ENCODE peak calls at places on chromosomes 6 and 20, in five cellular contexts. One of them, this sample, is unnamed.
A peak's percentile ranks its signal among the peaks of the same experiment; 100 is the strongest.

GRCh38 chr20:2748551-2749342 is 51.7 kb downstream of the CPXM1 start:
- DNase-seq in tibial nerve: no peak
- DNase-seq in adrenal gland: no peak
- DNase-seq in neuronal stem cell: no peak
- DNase-seq in kidney: no peak
- DNase-seq in this sample: no peak

GRCh38 chr20:61731363-61732181 is 334.1 kb downstream of the TAF4 start:
- DNase-seq in neuronal stem cell: no peak
- DNase-seq in kidney: peak; percentile 46
- DNase-seq in tibial nerve: no peak
- DNase-seq in adrenal gland: no peak
- DNase-seq in this sample: no peak

GRCh38 chr6:159061805-159062563 is 17.2 kb upstream of the TAGAP start:
- DNase-seq in adrenal gland: no peak
- DNase-seq in tibial nerve: no peak
- DNase-seq in neuronal stem cell: no peak
- DNase-seq in kidney: no peak
- DNase-seq in this sample: no peak

GRCh38 chr20:63381781-63382431 is 20.8 kb upstream of the CHRNA4 start:
- DNase-seq in adrenal gland: no peak
- DNase-seq in tibial nerve: no peak
- DNase-seq in kidney: no peak
- DNase-seq in neuronal stem cell: peak; percentile 65
- DNase-seq in this sample: no peak

GRCh38 chr20:40710608-40711007 is 21.6 kb upstream of the MAFB start:
- DNase-seq in tibial nerve: no peak
- DNase-seq in kidney: no peak
- DNase-seq in adrenal gland: no peak
- DNase-seq in neuronal stem cell: no peak
- DNase-seq in this sample: no peak

GRCh38 chr6:150865043-150865405 is 478 bp upstream of the MTHFD1L start:
- DNase-seq in adrenal gland: no peak
- DNase-seq in kidney: no peak
- DNase-seq in tibial nerve: no peak
- DNase-seq in neuronal stem cell: no peak
- DNase-seq in this sample: no peak

GRCh38 chr20:43849496-43850197 is 65.0 kb upstream of the TOX2 start:
- DNase-seq in kidney: no peak
- DNase-seq in tibial nerve: no peak
- DNase-seq in neuronal stem cell: no peak
- DNase-seq in adrenal gland: peak; percentile 69
- DNase-seq in this sample: no peak

GRCh38 chr6:35026434-35027222 is 114.5 kb downstream of the TCP11 start:
- DNase-seq in tibial nerve: no peak
- DNase-seq in kidney: no peak
- DNase-seq in adrenal gland: no peak
- DNase-seq in neuronal stem cell: no peak
- DNase-seq in this sample: no peak

GRCh38 chr20:45113865-45114264 is 1.1 kb downstream of the WFDC5 start:
- DNase-seq in tibial nerve: no peak
- DNase-seq in kidney: no peak
- DNase-seq in neuronal stem cell: no peak
- DNase-seq in adrenal gland: no peak
- DNase-seq in this sample: no peak

GRCh38 chr6:90297124-90297865 is 652 bp upstream of the BACH2 start:
- DNase-seq in neuronal stem cell: peak; percentile 24
- DNase-seq in tibial nerve: no peak
- DNase-seq in adrenal gland: no peak
- DNase-seq in kidney: peak; percentile 67
- DNase-seq in this sample: no peak

GRCh38 chr6:116500969-116501433 is 10.4 kb upstream of the CALHM5 start:
- DNase-seq in neuronal stem cell: no peak
- DNase-seq in kidney: no peak
- DNase-seq in tibial nerve: no peak
- DNase-seq in adrenal gland: no peak
- DNase-seq in this sample: no peak

GRCh38 chr6:119284861-119285521 is 64.6 kb downstream of the MAN1A1 start:
- DNase-seq in adrenal gland: no peak
- DNase-seq in tibial nerve: no peak
- DNase-seq in kidney: no peak
- DNase-seq in neuronal stem cell: no peak
- DNase-seq in this sample: no peak

GRCh38 chr6:42042108-42042507 is 8.2 kb upstream of the TAF8 start:
- DNase-seq in kidney: no peak
- DNase-seq in neuronal stem cell: no peak
- DNase-seq in adrenal gland: no peak
- DNase-seq in tibial nerve: no peak
- DNase-seq in this sample: no peak

GRCh38 chr6:111601875-111602274 is 3.8 kb downstream of the TRAF3IP2 start:
- DNase-seq in tibial nerve: no peak
- DNase-seq in adrenal gland: peak; percentile 55
- DNase-seq in neuronal stem cell: no peak
- DNase-seq in kidney: no peak
- DNase-seq in this sample: no peak

GRCh38 chr6:149293244-149293643 is 24.3 kb upstream of the TAB2 start:
- DNase-seq in kidney: no peak
- DNase-seq in neuronal stem cell: no peak
- DNase-seq in tibial nerve: no peak
- DNase-seq in adrenal gland: no peak
- DNase-seq in this sample: no peak

GRCh38 chr6:65979120-65979519 is 272.1 kb upstream of the EYS start:
- DNase-seq in kidney: no peak
- DNase-seq in neuronal stem cell: no peak
- DNase-seq in tibial nerve: no peak
- DNase-seq in adrenal gland: no peak
- DNase-seq in this sample: no peak

GRCh38 chr6:3229566-3230274 is 2.3 kb upstream of the TUBB2B start:
- DNase-seq in tibial nerve: no peak
- DNase-seq in neuronal stem cell: peak; percentile 66
- DNase-seq in kidney: no peak
- DNase-seq in adrenal gland: no peak
- DNase-seq in this sample: no peak

GRCh38 chr6:133099573-133099972 is 141.6 kb upstream of the EYA4 start:
- DNase-seq in kidney: no peak
- DNase-seq in adrenal gland: no peak
- DNase-seq in neuronal stem cell: no peak
- DNase-seq in tibial nerve: no peak
- DNase-seq in this sample: no peak

GRCh38 chr20:22585786-22586493 is 1.6 kb upstream of the FOXA2 start:
- DNase-seq in tibial nerve: no peak
- DNase-seq in kidney: no peak
- DNase-seq in adrenal gland: no peak
- DNase-seq in neuronal stem cell: no peak
- DNase-seq in this sample: no peak

GRCh38 chr6:37488464-37488863 is 11.2 kb downstream of the CCDC167 start:
- DNase-seq in tibial nerve: no peak
- DNase-seq in adrenal gland: no peak
- DNase-seq in kidney: no peak
- DNase-seq in neuronal stem cell: no peak
- DNase-seq in this sample: no peak

GRCh38 chr6:71406871-71407860 is 118.6 kb downstream of the OGFRL1 start:
- DNase-seq in kidney: no peak
- DNase-seq in adrenal gland: no peak
- DNase-seq in neuronal stem cell: no peak
- DNase-seq in tibial nerve: no peak
- DNase-seq in this sample: no peak

GRCh38 chr6:134787261-134787871 is 162.5 kb downstream of the ALDH8A1 start:
- DNase-seq in neuronal stem cell: no peak
- DNase-seq in adrenal gland: peak; percentile 18
- DNase-seq in kidney: no peak
- DNase-seq in tibial nerve: no peak
- DNase-seq in this sample: no peak

GRCh38 chr6:153960741-153961140 is 78.3 kb upstream of the OPRM1 start:
- DNase-seq in tibial nerve: no peak
- DNase-seq in kidney: no peak
- DNase-seq in neuronal stem cell: no peak
- DNase-seq in adrenal gland: no peak
- DNase-seq in this sample: no peak

GRCh38 chr6:15062311-15063252 is 183.3 kb upstream of the JARID2 start:
- DNase-seq in adrenal gland: no peak
- DNase-seq in neuronal stem cell: no peak
- DNase-seq in kidney: no peak
- DNase-seq in tibial nerve: no peak
- DNase-seq in this sample: no peak

GRCh38 chr6:68086199-68086598 is 548.9 kb upstream of the ADGRB3 start:
- DNase-seq in tibial nerve: no peak
- DNase-seq in neuronal stem cell: no peak
- DNase-seq in adrenal gland: no peak
- DNase-seq in kidney: no peak
- DNase-seq in this sample: no peak

GRCh38 chr6:83273596-83273995 is 80.4 kb downstream of the RWDD2A start:
- DNase-seq in kidney: no peak
- DNase-seq in neuronal stem cell: no peak
- DNase-seq in adrenal gland: no peak
- DNase-seq in tibial nerve: no peak
- DNase-seq in this sample: no peak

GRCh38 chr20:40335437-40335836 is 353.6 kb downstream of the MAFB start:
- DNase-seq in neuronal stem cell: no peak
- DNase-seq in tibial nerve: no peak
- DNase-seq in adrenal gland: no peak
- DNase-seq in kidney: no peak
- DNase-seq in this sample: no peak

DNA sequence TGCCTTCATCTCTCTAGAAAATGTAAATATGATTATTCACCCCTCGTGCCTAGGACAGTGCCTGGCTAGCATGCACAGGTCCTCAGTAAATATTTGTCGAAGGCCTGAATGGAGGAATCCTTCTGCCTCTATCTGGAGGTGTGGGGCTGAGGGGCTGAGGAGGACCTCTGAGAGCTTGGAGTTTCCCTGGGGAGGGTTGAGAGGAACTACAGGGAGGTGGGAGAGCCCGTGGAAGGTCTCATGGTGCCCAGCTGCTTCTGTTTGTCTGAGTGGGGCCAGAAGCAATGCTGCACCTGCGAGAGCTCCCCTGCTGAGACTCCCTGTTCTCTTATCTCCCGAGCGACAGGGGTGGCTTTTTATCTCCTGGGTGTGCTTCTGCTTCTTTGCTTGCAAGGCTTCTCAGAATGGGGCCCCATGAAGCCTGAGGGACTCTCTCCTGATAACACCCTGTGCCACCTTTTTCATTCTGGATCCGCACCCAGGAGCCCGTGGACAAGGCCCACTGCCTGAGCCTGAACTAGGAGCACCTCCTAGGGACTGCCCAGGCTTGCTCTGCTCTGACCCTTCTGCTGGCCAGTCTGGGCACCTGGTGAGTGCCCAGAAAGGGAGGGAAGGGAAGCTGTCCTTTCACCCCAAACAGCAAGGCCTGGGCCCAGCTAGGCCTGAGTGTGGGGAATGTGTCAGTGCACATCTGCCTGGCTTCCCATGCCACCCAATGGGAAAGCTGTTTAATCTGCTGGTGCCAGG is 2.4 kb downstream of the SLC29A1 start:
- DNase-seq in kidney: no peak
- DNase-seq in neuronal stem cell: no peak
- DNase-seq in tibial nerve: no peak
- DNase-seq in adrenal gland: no peak
- DNase-seq in this sample: no peak
- H3K4me1 ChIP-seq in kidney: peaks cover 29% of the 10 kb centered on the region
- H3K4me1 ChIP-seq in neuronal stem cell: peaks cover 43% of the 10 kb centered on the region
- H3K4me1 ChIP-seq in tibial nerve: peaks cover 43% of the 10 kb centered on the region
- H3K4me1 ChIP-seq in adrenal gland: peaks cover 86% of the 10 kb centered on the region
- H3K4me1 ChIP-seq in this sample: peaks cover 97% of the 10 kb centered on the region

DNA sequence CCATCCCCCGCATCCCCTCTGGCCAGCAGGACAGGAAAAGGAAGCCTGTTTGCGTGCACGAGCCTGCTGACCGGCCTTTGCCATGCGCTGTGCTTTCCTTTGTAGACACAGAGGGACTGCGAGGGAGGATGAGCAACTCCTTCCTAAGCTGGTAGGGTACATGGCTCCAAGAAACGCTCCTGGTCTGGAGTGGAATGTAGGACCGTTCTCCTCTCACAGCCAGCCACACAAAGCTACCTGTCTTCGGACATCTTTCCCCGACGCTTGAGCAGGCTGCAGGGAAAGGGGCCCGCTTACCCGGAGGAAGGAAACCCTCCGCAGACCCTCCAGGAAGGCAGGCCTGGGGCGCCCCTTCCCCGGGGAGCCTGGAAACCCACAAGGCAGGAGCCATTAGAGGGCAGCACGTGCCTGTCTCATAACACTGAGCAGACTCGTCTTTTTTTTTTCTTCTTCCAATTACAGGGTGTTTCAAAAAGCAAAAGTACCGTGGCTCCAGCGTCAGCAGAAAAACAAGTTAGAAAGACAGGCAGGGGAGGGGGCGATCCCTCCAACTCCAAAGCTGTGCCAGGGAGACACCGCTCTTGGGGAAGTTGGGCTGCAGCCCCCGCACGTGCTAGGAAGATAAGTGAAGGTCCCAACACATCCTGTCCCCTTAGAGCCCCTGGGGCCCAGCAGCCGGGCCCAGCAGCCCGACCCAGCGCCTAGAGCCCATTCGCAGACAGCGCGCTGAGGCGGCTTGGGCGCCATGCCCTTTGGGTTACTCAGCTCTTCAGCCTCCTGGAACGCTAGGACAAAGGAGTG is 136.0 kb downstream of the LY86 start:
- DNase-seq in tibial nerve: peak; percentile 64
- DNase-seq in neuronal stem cell: peak; percentile 69
- DNase-seq in adrenal gland: peak; percentile 82
- DNase-seq in kidney: peak; percentile 91
- DNase-seq in this sample: peak; percentile 73
- H3K4me3 ChIP-seq in tibial nerve: peak overlapping the region; percentile 45
- H3K4me3 ChIP-seq in neuronal stem cell: no peak overlapping the region
- H3K4me3 ChIP-seq in adrenal gland: peak overlapping the region; percentile 17
- H3K4me3 ChIP-seq in kidney: peak overlapping the region; percentile 49
- H3K4me3 ChIP-seq in this sample: peak overlapping the region; percentile 61

GRCh38 chr20:49690899-49691620 is 22.6 kb downstream of the B4GALT5 start:
- DNase-seq in neuronal stem cell: no peak
- DNase-seq in kidney: no peak
- DNase-seq in tibial nerve: no peak
- DNase-seq in adrenal gland: peak; percentile 79
- DNase-seq in this sample: no peak
- H3K4me1 ChIP-seq in neuronal stem cell: peaks cover 14% of the 10 kb centered on the region
- H3K4me1 ChIP-seq in kidney: peaks cover 28% of the 10 kb centered on the region
- H3K4me1 ChIP-seq in tibial nerve: peaks cover 18% of the 10 kb centered on the region
- H3K4me1 ChIP-seq in adrenal gland: peaks cover 44% of the 10 kb centered on the region
- H3K4me1 ChIP-seq in this sample: peaks cover 90% of the 10 kb centered on the region

GRCh38 chr20:47493175-47493953 is 8.3 kb upstream of the NCOA3 start:
- DNase-seq in tibial nerve: peak; percentile 90
- DNase-seq in kidney: peak; percentile 89
- DNase-seq in adrenal gland: peak; percentile 88
- DNase-seq in neuronal stem cell: no peak
- DNase-seq in this sample: peak; percentile 92
- H3K4me3 ChIP-seq in tibial nerve: peak overlapping the region; percentile 11
- H3K4me3 ChIP-seq in kidney: peak overlapping the region; percentile 13
- H3K4me3 ChIP-seq in adrenal gland: no peak overlapping the region
- H3K4me3 ChIP-seq in neuronal stem cell: no peak overlapping the region
- H3K4me3 ChIP-seq in this sample: peak overlapping the region; percentile 35

This sample was measured in left ventricle myocardium inferior.